ENCODE peak calls at places on chromosomes 11 and 22, in six cellular contexts. One of them, this sample, is unnamed.

GRCh38 chr11:2252018-2252417 is 18.4 kb downstream of the ASCL2 start:
- DNase-seq in NCI-H345: no peak
- DNase-seq in stimulated activated naive CD4-positive, alpha-beta T cell: no peak
- DNase-seq in NCI-H460: no peak
- DNase-seq in EH: no peak
- DNase-seq in activated B cell treated with CpG ODN at 0.5 μM for 24 hours: no peak
- DNase-seq in this sample: no peak

GRCh38 chr11:72520815-72521214 is 86.5 kb upstream of the CLPB start:
- DNase-seq in NCI-H345: no peak
- DNase-seq in NCI-H460: no peak
- DNase-seq in activated B cell treated with CpG ODN at 0.5 μM for 24 hours: no peak
- DNase-seq in stimulated activated naive CD4-positive, alpha-beta T cell: no peak
- DNase-seq in EH: no peak
- DNase-seq in this sample: no peak

GRCh38 chr11:70805971-70806370 is 407.6 kb downstream of the CTTN start:
- DNase-seq in activated B cell treated with CpG ODN at 0.5 μM for 24 hours: no peak
- DNase-seq in EH: no peak
- DNase-seq in NCI-H460: no peak
- DNase-seq in stimulated activated naive CD4-positive, alpha-beta T cell: no peak
- DNase-seq in NCI-H345: no peak
- DNase-seq in this sample: no peak

GRCh38 chr11:115321602-115322289 is 182.5 kb downstream of the CADM1 start:
- DNase-seq in EH: peak; percentile 50
- DNase-seq in NCI-H345: peak; percentile 48
- DNase-seq in NCI-H460: no peak
- DNase-seq in stimulated activated naive CD4-positive, alpha-beta T cell: no peak
- DNase-seq in activated B cell treated with CpG ODN at 0.5 μM for 24 hours: no peak
- DNase-seq in this sample: no peak

GRCh38 chr11:10302744-10303557 is 1.9 kb upstream of the ADM start:
- DNase-seq in EH: peak; percentile 75
- DNase-seq in stimulated activated naive CD4-positive, alpha-beta T cell: peak; percentile 72
- DNase-seq in NCI-H460: no peak
- DNase-seq in NCI-H345: peak; percentile 64
- DNase-seq in activated B cell treated with CpG ODN at 0.5 μM for 24 hours: peak; percentile 59
- DNase-seq in this sample: peak; percentile 57

GRCh38 chr11:71286701-71287643 is 34.6 kb upstream of the SHANK2 start:
- DNase-seq in activated B cell treated with CpG ODN at 0.5 μM for 24 hours: no peak
- DNase-seq in stimulated activated naive CD4-positive, alpha-beta T cell: no peak
- DNase-seq in NCI-H345: no peak
- DNase-seq in EH: peak; percentile 99
- DNase-seq in NCI-H460: no peak
- DNase-seq in this sample: no peak

GRCh38 chr22:38295863-38296262 is 21.4 kb downstream of the CSNK1E start:
- DNase-seq in stimulated activated naive CD4-positive, alpha-beta T cell: no peak
- DNase-seq in EH: no peak
- DNase-seq in NCI-H345: no peak
- DNase-seq in activated B cell treated with CpG ODN at 0.5 μM for 24 hours: no peak
- DNase-seq in NCI-H460: no peak
- DNase-seq in this sample: no peak

GRCh38 chr11:9092846-9093778 is 1.7 kb upstream of the SCUBE2 start:
- DNase-seq in NCI-H345: peak; percentile 48
- DNase-seq in stimulated activated naive CD4-positive, alpha-beta T cell: no peak
- DNase-seq in NCI-H460: no peak
- DNase-seq in EH: peak; percentile 12
- DNase-seq in activated B cell treated with CpG ODN at 0.5 μM for 24 hours: no peak
- DNase-seq in this sample: no peak

GRCh38 chr11:65355776-65356393 is 1.3 kb downstream of the TIGD3 start:
- DNase-seq in NCI-H345: no peak
- DNase-seq in stimulated activated naive CD4-positive, alpha-beta T cell: no peak
- DNase-seq in NCI-H460: no peak
- DNase-seq in EH: peak; percentile 64
- DNase-seq in activated B cell treated with CpG ODN at 0.5 μM for 24 hours: no peak
- DNase-seq in this sample: peak; percentile 56

GRCh38 chr11:31664129-31664528 is 147.0 kb downstream of the PAX6 start:
- DNase-seq in stimulated activated naive CD4-positive, alpha-beta T cell: no peak
- DNase-seq in EH: no peak
- DNase-seq in NCI-H345: no peak
- DNase-seq in NCI-H460: no peak
- DNase-seq in activated B cell treated with CpG ODN at 0.5 μM for 24 hours: no peak
- DNase-seq in this sample: no peak

GRCh38 chr11:45193695-45194094 is 47.3 kb downstream of the PRDM11 start:
- DNase-seq in stimulated activated naive CD4-positive, alpha-beta T cell: no peak
- DNase-seq in NCI-H460: no peak
- DNase-seq in NCI-H345: no peak
- DNase-seq in activated B cell treated with CpG ODN at 0.5 μM for 24 hours: no peak
- DNase-seq in EH: no peak
- DNase-seq in this sample: no peak

GRCh38 chr11:111378773-111379499 is at the start of gene POU2AF1:
- DNase-seq in NCI-H345: no peak
- DNase-seq in EH: peak; percentile 11
- DNase-seq in activated B cell treated with CpG ODN at 0.5 μM for 24 hours: peak; percentile 76
- DNase-seq in stimulated activated naive CD4-positive, alpha-beta T cell: peak; percentile 63
- DNase-seq in NCI-H460: no peak
- DNase-seq in this sample: no peak

GRCh38 chr11:31806186-31806943 is 4.8 kb downstream of the PAX6 start:
- DNase-seq in stimulated activated naive CD4-positive, alpha-beta T cell: no peak
- DNase-seq in activated B cell treated with CpG ODN at 0.5 μM for 24 hours: no peak
- DNase-seq in EH: no peak
- DNase-seq in NCI-H345: no peak
- DNase-seq in NCI-H460: no peak
- DNase-seq in this sample: no peak

GRCh38 chr22:35381424-35381772 is 502 bp downstream of the HMOX1 start:
- DNase-seq in NCI-H460: no peak
- DNase-seq in EH: no peak
- DNase-seq in NCI-H345: no peak
- DNase-seq in stimulated activated naive CD4-positive, alpha-beta T cell: no peak
- DNase-seq in activated B cell treated with CpG ODN at 0.5 μM for 24 hours: no peak
- DNase-seq in this sample: no peak

GRCh38 chr11:1744137-1744878 is 6.1 kb downstream of the IFITM10 start:
- DNase-seq in EH: peak; percentile 20
- DNase-seq in NCI-H345: no peak
- DNase-seq in NCI-H460: no peak
- DNase-seq in activated B cell treated with CpG ODN at 0.5 μM for 24 hours: peak; percentile 6
- DNase-seq in stimulated activated naive CD4-positive, alpha-beta T cell: no peak
- DNase-seq in this sample: peak; percentile 50

GRCh38 chr11:18524248-18524647 is 2.5 kb downstream of the TSG101 start:
- DNase-seq in NCI-H345: no peak
- DNase-seq in NCI-H460: no peak
- DNase-seq in EH: no peak
- DNase-seq in activated B cell treated with CpG ODN at 0.5 μM for 24 hours: no peak
- DNase-seq in stimulated activated naive CD4-positive, alpha-beta T cell: no peak
- DNase-seq in this sample: no peak

GRCh38 chr22:32712644-32713355 is 88.7 kb upstream of the TIMP3 start:
- DNase-seq in activated B cell treated with CpG ODN at 0.5 μM for 24 hours: no peak
- DNase-seq in NCI-H345: no peak
- DNase-seq in EH: peak; percentile 75
- DNase-seq in NCI-H460: no peak
- DNase-seq in stimulated activated naive CD4-positive, alpha-beta T cell: no peak
- DNase-seq in this sample: no peak

GRCh38 chr11:6319879-6320410 is 356 bp downstream of the CAVIN3 start:
- DNase-seq in NCI-H460: peak; percentile 55
- DNase-seq in EH: peak; percentile 97
- DNase-seq in activated B cell treated with CpG ODN at 0.5 μM for 24 hours: no peak
- DNase-seq in stimulated activated naive CD4-positive, alpha-beta T cell: no peak
- DNase-seq in NCI-H345: no peak
- DNase-seq in this sample: peak; percentile 60

GRCh38 chr11:64285885-64286800 is 495 bp downstream of the GPR137 start:
- DNase-seq in stimulated activated naive CD4-positive, alpha-beta T cell: no peak
- DNase-seq in NCI-H345: peak; percentile 76
- DNase-seq in activated B cell treated with CpG ODN at 0.5 μM for 24 hours: no peak
- DNase-seq in EH: no peak
- DNase-seq in NCI-H460: no peak
- DNase-seq in this sample: no peak

GRCh38 chr11:75475767-75476650 is 43.0 kb upstream of the KLHL35 start:
- DNase-seq in NCI-H345: peak; percentile 59
- DNase-seq in EH: peak; percentile 76
- DNase-seq in activated B cell treated with CpG ODN at 0.5 μM for 24 hours: no peak
- DNase-seq in NCI-H460: no peak
- DNase-seq in stimulated activated naive CD4-positive, alpha-beta T cell: no peak
- DNase-seq in this sample: no peak

GRCh38 chr22:24554316-24555159 is at the start of gene GUCD1:
- DNase-seq in stimulated activated naive CD4-positive, alpha-beta T cell: peak; percentile 15
- DNase-seq in EH: peak; percentile 63
- DNase-seq in activated B cell treated with CpG ODN at 0.5 μM for 24 hours: no peak
- DNase-seq in NCI-H460: no peak
- DNase-seq in NCI-H345: no peak
- DNase-seq in this sample: no peak

GRCh38 chr11:106840993-106841392 is 177.3 kb downstream of the GUCY1A2 start:
- DNase-seq in NCI-H345: no peak
- DNase-seq in stimulated activated naive CD4-positive, alpha-beta T cell: no peak
- DNase-seq in EH: no peak
- DNase-seq in activated B cell treated with CpG ODN at 0.5 μM for 24 hours: no peak
- DNase-seq in NCI-H460: no peak
- DNase-seq in this sample: no peak

GRCh38 chr22:50600967-50601668 is 525 bp downstream of the MAPK8IP2 start:
- DNase-seq in NCI-H460: no peak
- DNase-seq in EH: no peak
- DNase-seq in stimulated activated naive CD4-positive, alpha-beta T cell: no peak
- DNase-seq in activated B cell treated with CpG ODN at 0.5 μM for 24 hours: no peak
- DNase-seq in NCI-H345: no peak
- DNase-seq in this sample: peak; percentile 67

GRCh38 chr22:20591660-20592310 is 84.4 kb downstream of the MED15 start:
- DNase-seq in NCI-H345: peak; percentile 13
- DNase-seq in stimulated activated naive CD4-positive, alpha-beta T cell: no peak
- DNase-seq in NCI-H460: no peak
- DNase-seq in activated B cell treated with CpG ODN at 0.5 μM for 24 hours: no peak
- DNase-seq in EH: peak; percentile 29
- DNase-seq in this sample: no peak

GRCh38 chr22:45262931-45263789 is 21.6 kb upstream of the UPK3A start:
- DNase-seq in activated B cell treated with CpG ODN at 0.5 μM for 24 hours: peak; percentile 78
- DNase-seq in EH: peak; percentile 49
- DNase-seq in stimulated activated naive CD4-positive, alpha-beta T cell: no peak
- DNase-seq in NCI-H345: peak; percentile 11
- DNase-seq in NCI-H460: no peak
- DNase-seq in this sample: no peak

GRCh38 chr11:8168485-8169257 is at the start of gene RIC3:
- DNase-seq in NCI-H460: no peak
- DNase-seq in NCI-H345: peak; percentile 75
- DNase-seq in stimulated activated naive CD4-positive, alpha-beta T cell: peak; percentile 7
- DNase-seq in EH: no peak
- DNase-seq in activated B cell treated with CpG ODN at 0.5 μM for 24 hours: peak; percentile 49
- DNase-seq in this sample: peak; percentile 60

GRCh38 chr11:12330491-12331231 is 46.7 kb upstream of the PARVA start:
- DNase-seq in NCI-H345: peak; percentile 71
- DNase-seq in EH: peak; percentile 6
- DNase-seq in NCI-H460: no peak
- DNase-seq in activated B cell treated with CpG ODN at 0.5 μM for 24 hours: no peak
- DNase-seq in stimulated activated naive CD4-positive, alpha-beta T cell: no peak
- DNase-seq in this sample: no peak

GRCh38 chr11:119504366-119504765 is 81.4 kb upstream of the THY1 start:
- DNase-seq in activated B cell treated with CpG ODN at 0.5 μM for 24 hours: no peak
- DNase-seq in stimulated activated naive CD4-positive, alpha-beta T cell: no peak
- DNase-seq in NCI-H460: no peak
- DNase-seq in EH: no peak
- DNase-seq in NCI-H345: no peak
- DNase-seq in this sample: no peak

GRCh38 chr22:40022536-40023225 is 27.9 kb downstream of the FAM83F start:
- DNase-seq in activated B cell treated with CpG ODN at 0.5 μM for 24 hours: no peak
- DNase-seq in stimulated activated naive CD4-positive, alpha-beta T cell: no peak
- DNase-seq in NCI-H460: no peak
- DNase-seq in EH: no peak
- DNase-seq in NCI-H345: no peak
- DNase-seq in this sample: no peak

GRCh38 chr11:31956310-31956709 is 134.6 kb upstream of the RCN1 start:
- DNase-seq in NCI-H345: no peak
- DNase-seq in NCI-H460: no peak
- DNase-seq in EH: peak; percentile 31
- DNase-seq in activated B cell treated with CpG ODN at 0.5 μM for 24 hours: no peak
- DNase-seq in stimulated activated naive CD4-positive, alpha-beta T cell: no peak
- DNase-seq in this sample: no peak

GRCh38 chr11:36075053-36075452 is 131.2 kb downstream of the LDLRAD3 start:
- DNase-seq in NCI-H345: no peak
- DNase-seq in activated B cell treated with CpG ODN at 0.5 μM for 24 hours: no peak
- DNase-seq in EH: peak; percentile 89
- DNase-seq in NCI-H460: no peak
- DNase-seq in stimulated activated naive CD4-positive, alpha-beta T cell: no peak
- DNase-seq in this sample: no peak

GRCh38 chr11:17588166-17588565 is 41.1 kb downstream of the OTOG start:
- DNase-seq in NCI-H345: no peak
- DNase-seq in activated B cell treated with CpG ODN at 0.5 μM for 24 hours: peak; percentile 2
- DNase-seq in EH: no peak
- DNase-seq in NCI-H460: no peak
- DNase-seq in stimulated activated naive CD4-positive, alpha-beta T cell: no peak
- DNase-seq in this sample: no peak

GRCh38 chr11:62755086-62755615 is 1.2 kb upstream of the ZBTB3 start:
- DNase-seq in EH: no peak
- DNase-seq in activated B cell treated with CpG ODN at 0.5 μM for 24 hours: no peak
- DNase-seq in NCI-H345: no peak
- DNase-seq in stimulated activated naive CD4-positive, alpha-beta T cell: no peak
- DNase-seq in NCI-H460: no peak
- DNase-seq in this sample: no peak

GRCh38 chr22:28594784-28595324 is 84.8 kb downstream of the TTC28 start:
- DNase-seq in NCI-H460: peak; percentile 54
- DNase-seq in stimulated activated naive CD4-positive, alpha-beta T cell: no peak
- DNase-seq in activated B cell treated with CpG ODN at 0.5 μM for 24 hours: no peak
- DNase-seq in EH: peak; percentile 72
- DNase-seq in NCI-H345: peak; percentile 40
- DNase-seq in this sample: no peak

GRCh38 chr11:13320688-13321087 is 43.1 kb downstream of the BMAL1 start:
- DNase-seq in NCI-H345: no peak
- DNase-seq in stimulated activated naive CD4-positive, alpha-beta T cell: no peak
- DNase-seq in EH: no peak
- DNase-seq in NCI-H460: no peak
- DNase-seq in activated B cell treated with CpG ODN at 0.5 μM for 24 hours: no peak
- DNase-seq in this sample: no peak

GRCh38 chr11:786235-787083 is 3.4 kb downstream of the CEND1 start:
- DNase-seq in stimulated activated naive CD4-positive, alpha-beta T cell: no peak
- DNase-seq in NCI-H460: no peak
- DNase-seq in activated B cell treated with CpG ODN at 0.5 μM for 24 hours: no peak
- DNase-seq in EH: no peak
- DNase-seq in NCI-H345: no peak
- DNase-seq in this sample: no peak

GRCh38 chr11:63445720-63446119 is 45.2 kb downstream of the PLAAT5 start:
- DNase-seq in NCI-H345: no peak
- DNase-seq in NCI-H460: no peak
- DNase-seq in stimulated activated naive CD4-positive, alpha-beta T cell: no peak
- DNase-seq in EH: peak; percentile 25
- DNase-seq in activated B cell treated with CpG ODN at 0.5 μM for 24 hours: no peak
- DNase-seq in this sample: no peak

GRCh38 chr22:24500251-24500820 is 5.2 kb downstream of the UPB1 start:
- DNase-seq in NCI-H345: no peak
- DNase-seq in activated B cell treated with CpG ODN at 0.5 μM for 24 hours: no peak
- DNase-seq in NCI-H460: no peak
- DNase-seq in EH: no peak
- DNase-seq in stimulated activated naive CD4-positive, alpha-beta T cell: no peak
- DNase-seq in this sample: no peak